ENCODE peak calls at places on chromosomes 6 and 20, in four cellular contexts. L is T-helper 2 cell; V is activated T-helper 2 cell treated with anti-CD3 and anti-CD28 coated beads, Interferon-gamma antibody, Interleukin-2, Interleukin-4, amounts not matched to agents 10 μg/mL and 5 μg/mL and 100 μg/mL, durations not matched to agents 14 hours and 24 hours and 36 hours; X is B cell. T is an unnamed sample.

GRCh38 chr6:40778186-40778585 is 191.0 kb upstream of the LRFN2 start:
- DNase-seq in L (no peak), X (no peak), V (no peak), T (no peak)

GRCh38 chr6:101018157-101018556 is 137.0 kb upstream of the ASCC3 start:
- DNase-seq in V (no peak), L (no peak), X (no peak), T (no peak)

GRCh38 chr20:38060536-38060935 is 27.0 kb downstream of the RPRD1B start:
- DNase-seq in X (no peak), V (no peak), L (no peak), T (no peak)

GRCh38 chr20:24588725-24589340 is 119.4 kb downstream of the SYNDIG1 start:
- DNase-seq in X (no peak), L (no peak), V (no peak), T (no peak)

GRCh38 chr6:138035070-138035469 is 72.1 kb downstream of the PERP start:
- DNase-seq in V (no peak), L (no peak), X (no peak), T (no peak)

GRCh38 chr6:157452096-157452495 is 71.1 kb downstream of the ZDHHC14 start:
- DNase-seq in X (no peak), L (no peak), V (no peak), T (no peak)

GRCh38 chr6:88220493-88220892 is 54.3 kb upstream of the CNR1 start:
- DNase-seq in X (no peak), L (peak), V (no peak), T (no peak)

GRCh38 chr6:128541261-128541660 is 20.9 kb upstream of the PTPRK start:
- DNase-seq in X (no peak), V (no peak), L (no peak), T (no peak)